ENCODE peak calls at places on chromosomes 3 and 15, in five cellular contexts. N is renal cortical epithelial cell, F is M059J, I is DMS153, Q is GM10248. O is an unnamed sample.

GRCh38 chr3:42263354-42264346 is 2.3 kb downstream of the CCK start:
- DNase-seq in N (no peak), F (no peak), I (no peak), Q (no peak), O (no peak)

GRCh38 chr3:32335365-32336122 is 56.1 kb upstream of the CMTM7 start:
- DNase-seq in N (no peak), F (no peak), I (no peak), Q (no peak), O (no peak)

GRCh38 chr3:187973977-187974856 is 179.7 kb upstream of the LPP start:
- DNase-seq in N (no peak), F (no peak), I (no peak), Q (peak), O (no peak)

GRCh38 chr15:37133619-37134018 is 33.3 kb upstream of the MEIS2 start:
- DNase-seq in N (peak), F (peak), I (no peak), Q (no peak), O (no peak)

GRCh38 chr3:191492601-191493000 is 31.6 kb downstream of the PYDC2 start:
- DNase-seq in N (no peak), F (peak), I (no peak), Q (no peak), O (peak)

GRCh38 chr3:127421943-127422662 is 134.3 kb upstream of the PRR20G start:
- DNase-seq in N (no peak), F (no peak), I (no peak), Q (no peak), O (no peak)

GRCh38 chr3:187076297-187076696 is 63.0 kb downstream of the RPL39L start:
- DNase-seq in N (no peak), F (no peak), I (no peak), Q (no peak), O (no peak)

GRCh38 chr3:12400795-12401194 is 83.5 kb upstream of the TSEN2 start:
- DNase-seq in N (peak), F (peak), I (no peak), Q (no peak), O (peak)

GRCh38 chr3:197550489-197550888 is 5.3 kb downstream of the BDH1 start:
- DNase-seq in N (no peak), F (no peak), I (no peak), Q (no peak), O (no peak)

GRCh38 chr15:79779739-79780138 is 117.1 kb downstream of the MTHFS start:
- DNase-seq in N (no peak), F (no peak), I (no peak), Q (no peak), O (no peak)

GRCh38 chr3:88595025-88595424 is 445.3 kb downstream of the C3orf38 start:
- DNase-seq in N (no peak), F (no peak), I (no peak), Q (no peak), O (peak)

GRCh38 chr3:94221829-94222228 is 159.0 kb downstream of the NSUN3 start:
- DNase-seq in N (no peak), F (no peak), I (no peak), Q (no peak), O (no peak)

GRCh38 chr3:194276768-194277546 is 74.2 kb downstream of the CPN2 start:
- DNase-seq in N (no peak), F (peak), I (no peak), Q (no peak), O (peak)

GRCh38 chr15:92583311-92584034 is 72.1 kb downstream of the FAM174B start:
- DNase-seq in N (no peak), F (no peak), I (no peak), Q (no peak), O (no peak)

GRCh38 chr3:57397175-57398026 is 104.9 kb upstream of the ASB14 start:
- DNase-seq in N (peak), F (peak), I (peak), Q (peak), O (peak)

GRCh38 chr3:177525987-177526712 is 328.9 kb upstream of the TBL1XR1 start:
- DNase-seq in N (peak), F (peak), I (no peak), Q (no peak), O (peak)

GRCh38 chr15:80474224-80474619 is 70.0 kb downstream of the ARNT2 start:
- DNase-seq in N (no peak), F (no peak), I (no peak), Q (no peak), O (no peak)

GRCh38 chr3:81437683-81438082 is 323.8 kb downstream of the GBE1 start:
- DNase-seq in N (no peak), F (no peak), I (no peak), Q (no peak), O (no peak)

GRCh38 chr15:69780981-69781380 is 316.7 kb downstream of the TLE3 start:
- DNase-seq in N (no peak), F (peak), I (no peak), Q (no peak), O (no peak)

GRCh38 chr15:68730491-68731317 is 90.0 kb downstream of the ANP32A start:
- DNase-seq in N (peak), F (peak), I (no peak), Q (peak), O (peak)

GRCh38 chr15:90871097-90871715 is 2.8 kb downstream of the FURIN start:
- DNase-seq in N (no peak), F (peak), I (no peak), Q (peak), O (no peak)

GRCh38 chr15:68602484-68603240 is 23.9 kb downstream of the CORO2B start:
- DNase-seq in N (no peak), F (no peak), I (no peak), Q (no peak), O (no peak)

GRCh38 chr3:123571264-123571972 is 13.4 kb downstream of the HACD2 start:
- DNase-seq in N (no peak), F (no peak), I (no peak), Q (no peak), O (no peak)

GRCh38 chr15:99282129-99282528 is 30.8 kb downstream of the LRRC28 start:
- DNase-seq in N (peak), F (peak), I (no peak), Q (no peak), O (no peak)

GRCh38 chr15:67074886-67075229 is 9.5 kb downstream of the SMAD3 start:
- DNase-seq in N (no peak), F (no peak), I (no peak), Q (no peak), O (no peak)

GRCh38 chr15:40685376-40685775 is 9.6 kb upstream of the RAD51 start:
- DNase-seq in N (no peak), F (no peak), I (no peak), Q (no peak), O (no peak)

GRCh38 chr15:48631191-48631770 is 14.2 kb downstream of the FBN1 start:
- DNase-seq in N (no peak), F (peak), I (no peak), Q (no peak), O (no peak)

GRCh38 chr3:163983948-163984347 is 1094.3 kb downstream of the SI start:
- DNase-seq in N (no peak), F (no peak), I (no peak), Q (no peak), O (no peak)

GRCh38 chr15:95024388-95024787 is 793.0 kb downstream of the MCTP2 start:
- DNase-seq in N (peak), F (peak), I (no peak), Q (no peak), O (peak)

GRCh38 chr3:151974067-151974466 is 100.6 kb downstream of the SUCNR1 start:
- DNase-seq in N (peak), F (peak), I (no peak), Q (no peak), O (peak)

GRCh38 chr15:63986751-63987341 is 59.4 kb downstream of the DAPK2 start:
- DNase-seq in N (no peak), F (no peak), I (no peak), Q (peak), O (no peak)

GRCh38 chr3:112056451-112056929 is 22.0 kb downstream of the TMPRSS7 start:
- DNase-seq in N (peak), F (peak), I (no peak), Q (no peak), O (peak)

GRCh38 chr3:116474356-116475200 is 29.3 kb upstream of the LSAMP start:
- DNase-seq in N (no peak), F (no peak), I (peak), Q (no peak), O (peak)

GRCh38 chr15:70062321-70062956 is 35.3 kb downstream of the TLE3 start:
- DNase-seq in N (peak), F (peak), I (peak), Q (no peak), O (peak)

GRCh38 chr3:115931581-115931980 is 308.3 kb downstream of the GAP43 start:
- DNase-seq in N (peak), F (peak), I (no peak), Q (no peak), O (no peak)

GRCh38 chr3:73365756-73366397 is 258.9 kb downstream of the PDZRN3 start:
- DNase-seq in N (no peak), F (peak), I (no peak), Q (no peak), O (peak)

GRCh38 chr15:77028451-77029165 is 33.7 kb downstream of the PSTPIP1 start:
- DNase-seq in N (no peak), F (no peak), I (no peak), Q (no peak), O (no peak)

GRCh38 chr15:65215496-65215895 is 4.2 kb upstream of the CILP start:
- DNase-seq in N (no peak), F (no peak), I (no peak), Q (no peak), O (no peak)

O was measured in astrocyte.